ENCODE peak calls at places on chromosomes 2 and 18, in ten cellular contexts. One of them, this sample, is unnamed. For H3K4me1 and H3K36me3, the result is how much of the 10 kb centered on the place peaks cover.

GRCh38 chr2:68251855-68252406 is 401 bp downstream of the PPP3R1 start:
- DNase-seq in left ventricle myocardium inferior: peak
- DNase-seq in heart right ventricle: peak
- DNase-seq in naive thymus-derived CD4-positive, alpha-beta T cell: peak
- DNase-seq in mesenchymal stem cell: no peak
- DNase-seq in Peyer's patch: peak
- DNase-seq in mesendoderm: peak
- DNase-seq in stomach: peak
- DNase-seq in cardiac muscle cell: peak
- DNase-seq in trophoblast cell: peak
- DNase-seq in this sample: peak

GRCh38 chr2:197705912-197706838 is 1.0 kb downstream of the MARS2 start:
- DNase-seq in naive thymus-derived CD4-positive, alpha-beta T cell: no peak
- DNase-seq in left ventricle myocardium inferior: peak
- DNase-seq in mesendoderm: peak
- DNase-seq in cardiac muscle cell: no peak
- DNase-seq in heart right ventricle: peak
- DNase-seq in trophoblast cell: peak
- DNase-seq in mesenchymal stem cell: peak
- DNase-seq in stomach: no peak
- DNase-seq in Peyer's patch: peak
- DNase-seq in this sample: peak

GRCh38 chr18:25230658-25231326 is 121.2 kb downstream of the ZNF521 start:
- DNase-seq in cardiac muscle cell: peak
- DNase-seq in stomach: peak
- DNase-seq in naive thymus-derived CD4-positive, alpha-beta T cell: no peak
- DNase-seq in left ventricle myocardium inferior: peak
- DNase-seq in trophoblast cell: peak
- DNase-seq in mesenchymal stem cell: peak
- DNase-seq in mesendoderm: no peak
- DNase-seq in Peyer's patch: no peak
- DNase-seq in heart right ventricle: peak
- DNase-seq in this sample: peak

GRCh38 chr2:106960633-106961205 is 74.8 kb upstream of the ST6GAL2 start:
- DNase-seq in heart right ventricle: no peak
- DNase-seq in stomach: no peak
- DNase-seq in Peyer's patch: no peak
- DNase-seq in cardiac muscle cell: no peak
- DNase-seq in trophoblast cell: no peak
- DNase-seq in mesendoderm: peak
- DNase-seq in naive thymus-derived CD4-positive, alpha-beta T cell: no peak
- DNase-seq in mesenchymal stem cell: peak
- DNase-seq in left ventricle myocardium inferior: no peak
- DNase-seq in this sample: no peak

GRCh38 chr18:78238404-78239089 is 741.1 kb upstream of the SALL3 start:
- DNase-seq in cardiac muscle cell: no peak
- DNase-seq in naive thymus-derived CD4-positive, alpha-beta T cell: no peak
- DNase-seq in mesenchymal stem cell: no peak
- DNase-seq in heart right ventricle: no peak
- DNase-seq in left ventricle myocardium inferior: no peak
- DNase-seq in stomach: no peak
- DNase-seq in Peyer's patch: no peak
- DNase-seq in mesendoderm: peak
- DNase-seq in trophoblast cell: no peak
- DNase-seq in this sample: no peak

GRCh38 chr2:231260442-231260841 is 62.0 kb downstream of the ARMC9 start:
- DNase-seq in stomach: no peak
- DNase-seq in naive thymus-derived CD4-positive, alpha-beta T cell: no peak
- DNase-seq in mesenchymal stem cell: peak
- DNase-seq in heart right ventricle: no peak
- DNase-seq in left ventricle myocardium inferior: no peak
- DNase-seq in mesendoderm: peak
- DNase-seq in cardiac muscle cell: peak
- DNase-seq in Peyer's patch: no peak
- DNase-seq in trophoblast cell: no peak
- DNase-seq in this sample: no peak

GRCh38 chr18:49400398-49401072 is 59.9 kb downstream of the DYM start:
- DNase-seq in heart right ventricle: no peak
- DNase-seq in mesenchymal stem cell: peak
- DNase-seq in Peyer's patch: no peak
- DNase-seq in left ventricle myocardium inferior: no peak
- DNase-seq in naive thymus-derived CD4-positive, alpha-beta T cell: no peak
- DNase-seq in cardiac muscle cell: no peak
- DNase-seq in mesendoderm: no peak
- DNase-seq in trophoblast cell: no peak
- DNase-seq in stomach: no peak
- DNase-seq in this sample: no peak

GRCh38 chr2:129914538-129915302 is 64.7 kb upstream of the RAB6C start:
- DNase-seq in heart right ventricle: no peak
- DNase-seq in naive thymus-derived CD4-positive, alpha-beta T cell: no peak
- DNase-seq in left ventricle myocardium inferior: no peak
- DNase-seq in stomach: peak
- DNase-seq in Peyer's patch: no peak
- DNase-seq in trophoblast cell: no peak
- DNase-seq in mesenchymal stem cell: no peak
- DNase-seq in cardiac muscle cell: no peak
- DNase-seq in mesendoderm: no peak
- DNase-seq in this sample: no peak

GRCh38 chr2:12081481-12082210 is 335.2 kb downstream of the LPIN1 start:
- DNase-seq in heart right ventricle: no peak
- DNase-seq in cardiac muscle cell: no peak
- DNase-seq in trophoblast cell: peak
- DNase-seq in left ventricle myocardium inferior: no peak
- DNase-seq in mesendoderm: no peak
- DNase-seq in stomach: no peak
- DNase-seq in mesenchymal stem cell: no peak
- DNase-seq in Peyer's patch: no peak
- DNase-seq in naive thymus-derived CD4-positive, alpha-beta T cell: peak
- DNase-seq in this sample: no peak

GRCh38 chr2:163731735-163732134 is 4.1 kb downstream of the FIGN start:
- DNase-seq in heart right ventricle: no peak
- DNase-seq in Peyer's patch: no peak
- DNase-seq in naive thymus-derived CD4-positive, alpha-beta T cell: no peak
- DNase-seq in stomach: no peak
- DNase-seq in left ventricle myocardium inferior: no peak
- DNase-seq in mesenchymal stem cell: peak
- DNase-seq in mesendoderm: no peak
- DNase-seq in cardiac muscle cell: no peak
- DNase-seq in trophoblast cell: no peak
- DNase-seq in this sample: no peak

GRCh38 chr2:69797836-69798465 is 31.5 kb upstream of the GMCL1 start:
- DNase-seq in mesenchymal stem cell: peak
- DNase-seq in mesendoderm: peak
- DNase-seq in cardiac muscle cell: no peak
- DNase-seq in left ventricle myocardium inferior: no peak
- DNase-seq in heart right ventricle: no peak
- DNase-seq in trophoblast cell: peak
- DNase-seq in Peyer's patch: no peak
- DNase-seq in stomach: no peak
- DNase-seq in naive thymus-derived CD4-positive, alpha-beta T cell: no peak
- DNase-seq in this sample: no peak

GRCh38 chr2:212893216-212893615 is 258.2 kb downstream of the IKZF2 start:
- DNase-seq in trophoblast cell: no peak
- DNase-seq in left ventricle myocardium inferior: no peak
- DNase-seq in mesendoderm: no peak
- DNase-seq in Peyer's patch: no peak
- DNase-seq in stomach: no peak
- DNase-seq in cardiac muscle cell: no peak
- DNase-seq in mesenchymal stem cell: no peak
- DNase-seq in naive thymus-derived CD4-positive, alpha-beta T cell: no peak
- DNase-seq in heart right ventricle: no peak
- DNase-seq in this sample: no peak

GRCh38 chr2:65349863-65350262 is 82.5 kb downstream of the SPRED2 start:
- DNase-seq in mesenchymal stem cell: peak
- DNase-seq in left ventricle myocardium inferior: peak
- DNase-seq in mesendoderm: no peak
- DNase-seq in cardiac muscle cell: peak
- DNase-seq in stomach: peak
- DNase-seq in trophoblast cell: no peak
- DNase-seq in Peyer's patch: no peak
- DNase-seq in naive thymus-derived CD4-positive, alpha-beta T cell: no peak
- DNase-seq in heart right ventricle: peak
- DNase-seq in this sample: no peak

GRCh38 chr2:234218261-234219180 is 168.0 kb downstream of the SPP2 start:
- DNase-seq in mesendoderm: no peak
- DNase-seq in mesenchymal stem cell: peak
- DNase-seq in heart right ventricle: no peak
- DNase-seq in naive thymus-derived CD4-positive, alpha-beta T cell: peak
- DNase-seq in trophoblast cell: no peak
- DNase-seq in left ventricle myocardium inferior: no peak
- DNase-seq in Peyer's patch: no peak
- DNase-seq in cardiac muscle cell: peak
- DNase-seq in stomach: no peak
- DNase-seq in this sample: no peak

GRCh38 chr2:216858312-216858711 is 1.6 kb downstream of the TNP1 start:
- DNase-seq in mesendoderm: no peak
- DNase-seq in heart right ventricle: no peak
- DNase-seq in left ventricle myocardium inferior: no peak
- DNase-seq in trophoblast cell: no peak
- DNase-seq in naive thymus-derived CD4-positive, alpha-beta T cell: no peak
- DNase-seq in mesenchymal stem cell: peak
- DNase-seq in Peyer's patch: no peak
- DNase-seq in cardiac muscle cell: no peak
- DNase-seq in stomach: no peak
- DNase-seq in this sample: no peak

GRCh38 chr2:162732946-162733698 is 105.4 kb downstream of the KCNH7 start:
- DNase-seq in left ventricle myocardium inferior: no peak
- DNase-seq in cardiac muscle cell: no peak
- DNase-seq in trophoblast cell: peak
- DNase-seq in heart right ventricle: no peak
- DNase-seq in Peyer's patch: no peak
- DNase-seq in mesenchymal stem cell: no peak
- DNase-seq in stomach: peak
- DNase-seq in mesendoderm: peak
- DNase-seq in naive thymus-derived CD4-positive, alpha-beta T cell: no peak
- DNase-seq in this sample: no peak

GRCh38 chr2:100706249-100706648 is 113.7 kb upstream of the NPAS2 start:
- DNase-seq in trophoblast cell: no peak
- DNase-seq in naive thymus-derived CD4-positive, alpha-beta T cell: no peak
- DNase-seq in left ventricle myocardium inferior: no peak
- DNase-seq in Peyer's patch: no peak
- DNase-seq in mesenchymal stem cell: no peak
- DNase-seq in heart right ventricle: no peak
- DNase-seq in mesendoderm: no peak
- DNase-seq in cardiac muscle cell: no peak
- DNase-seq in stomach: no peak
- DNase-seq in this sample: no peak

GRCh38 chr2:28257182-28257581 is 135.5 kb upstream of the FOSL2 start:
- DNase-seq in heart right ventricle: no peak
- DNase-seq in mesendoderm: no peak
- DNase-seq in stomach: no peak
- DNase-seq in mesenchymal stem cell: no peak
- DNase-seq in Peyer's patch: no peak
- DNase-seq in naive thymus-derived CD4-positive, alpha-beta T cell: no peak
- DNase-seq in left ventricle myocardium inferior: no peak
- DNase-seq in cardiac muscle cell: no peak
- DNase-seq in trophoblast cell: no peak
- DNase-seq in this sample: no peak

GRCh38 chr2:188315750-188316149 is 24.1 kb downstream of the GULP1 start:
- DNase-seq in heart right ventricle: no peak
- DNase-seq in mesendoderm: no peak
- DNase-seq in trophoblast cell: no peak
- DNase-seq in left ventricle myocardium inferior: no peak
- DNase-seq in Peyer's patch: no peak
- DNase-seq in mesenchymal stem cell: no peak
- DNase-seq in naive thymus-derived CD4-positive, alpha-beta T cell: no peak
- DNase-seq in stomach: no peak
- DNase-seq in cardiac muscle cell: no peak
- DNase-seq in this sample: no peak

DNA sequence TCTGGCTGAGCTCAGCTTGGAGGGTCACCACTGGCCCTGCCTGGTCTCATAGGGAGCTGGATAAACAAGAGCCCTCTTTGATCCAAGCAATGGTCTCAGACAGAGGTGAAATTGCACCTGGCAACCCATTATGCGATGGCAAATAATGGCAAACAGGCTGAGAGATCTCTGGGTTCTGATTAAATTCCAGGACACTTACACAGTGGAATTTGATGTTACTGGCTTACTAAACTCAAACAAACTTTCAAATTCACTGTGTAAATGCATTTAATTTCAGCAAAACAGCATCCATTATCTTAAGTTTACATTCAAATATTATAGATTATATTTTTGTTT is 19.5 kb upstream of the STAT4 start:
- DNase-seq in mesendoderm: peak
- DNase-seq in left ventricle myocardium inferior: no peak
- DNase-seq in stomach: no peak
- DNase-seq in mesenchymal stem cell: no peak
- DNase-seq in naive thymus-derived CD4-positive, alpha-beta T cell: no peak
- DNase-seq in cardiac muscle cell: no peak
- DNase-seq in Peyer's patch: no peak
- DNase-seq in trophoblast cell: peak
- DNase-seq in heart right ventricle: no peak
- DNase-seq in this sample: no peak
- H3K4me1 ChIP-seq in mesendoderm: under half
- H3K4me1 ChIP-seq in left ventricle myocardium inferior: under half
- H3K4me1 ChIP-seq in stomach: under half
- H3K4me1 ChIP-seq in mesenchymal stem cell: under half
- H3K4me1 ChIP-seq in naive thymus-derived CD4-positive, alpha-beta T cell: under half
- H3K4me1 ChIP-seq in cardiac muscle cell: under half
- H3K4me1 ChIP-seq in Peyer's patch: under half
- H3K4me1 ChIP-seq in trophoblast cell: under half
- H3K4me1 ChIP-seq in heart right ventricle: under half
- H3K4me1 ChIP-seq in this sample: under half

GRCh38 chr2:47002480-47003381 is 87.1 kb upstream of the MCFD2 start:
- DNase-seq in left ventricle myocardium inferior: peak
- DNase-seq in heart right ventricle: peak
- DNase-seq in trophoblast cell: peak
- DNase-seq in Peyer's patch: no peak
- DNase-seq in mesenchymal stem cell: peak
- DNase-seq in mesendoderm: peak
- DNase-seq in naive thymus-derived CD4-positive, alpha-beta T cell: no peak
- DNase-seq in cardiac muscle cell: peak
- DNase-seq in stomach: no peak
- DNase-seq in this sample: no peak
- H3K36me3 ChIP-seq in left ventricle myocardium inferior: under half
- H3K36me3 ChIP-seq in heart right ventricle: under half
- H3K36me3 ChIP-seq in trophoblast cell: under half
- H3K36me3 ChIP-seq in Peyer's patch: under half
- H3K36me3 ChIP-seq in mesenchymal stem cell: half or more
- H3K36me3 ChIP-seq in mesendoderm: under half
- H3K36me3 ChIP-seq in naive thymus-derived CD4-positive, alpha-beta T cell: under half
- H3K36me3 ChIP-seq in cardiac muscle cell: under half
- H3K36me3 ChIP-seq in stomach: under half
- H3K36me3 ChIP-seq in this sample: under half

GRCh38 chr2:61885896-61886603 is 2.4 kb downstream of the CCT4 start:
- DNase-seq in stomach: no peak
- DNase-seq in mesendoderm: no peak
- DNase-seq in Peyer's patch: no peak
- DNase-seq in cardiac muscle cell: no peak
- DNase-seq in heart right ventricle: no peak
- DNase-seq in trophoblast cell: no peak
- DNase-seq in mesenchymal stem cell: no peak
- DNase-seq in left ventricle myocardium inferior: no peak
- DNase-seq in naive thymus-derived CD4-positive, alpha-beta T cell: no peak
- DNase-seq in this sample: no peak
- H3K4me3 ChIP-seq in stomach: no peak
- H3K4me3 ChIP-seq in mesendoderm: no peak
- H3K4me3 ChIP-seq in Peyer's patch: no peak
- H3K4me3 ChIP-seq in cardiac muscle cell: peak
- H3K4me3 ChIP-seq in heart right ventricle: no peak
- H3K4me3 ChIP-seq in trophoblast cell: no peak
- H3K4me3 ChIP-seq in mesenchymal stem cell: no peak
- H3K4me3 ChIP-seq in left ventricle myocardium inferior: peak
- H3K4me3 ChIP-seq in naive thymus-derived CD4-positive, alpha-beta T cell: no peak
- H3K4me3 ChIP-seq in this sample: no peak

GRCh38 chr2:85727798-85728197 is 26.0 kb upstream of the ATOH8 start:
- DNase-seq in trophoblast cell: no peak
- DNase-seq in naive thymus-derived CD4-positive, alpha-beta T cell: no peak
- DNase-seq in cardiac muscle cell: no peak
- DNase-seq in heart right ventricle: peak
- DNase-seq in mesendoderm: no peak
- DNase-seq in mesenchymal stem cell: no peak
- DNase-seq in left ventricle myocardium inferior: no peak
- DNase-seq in Peyer's patch: no peak
- DNase-seq in stomach: no peak
- DNase-seq in this sample: no peak
- H3K4me1 ChIP-seq in trophoblast cell: under half
- H3K4me1 ChIP-seq in naive thymus-derived CD4-positive, alpha-beta T cell: under half
- H3K4me1 ChIP-seq in cardiac muscle cell: under half
- H3K4me1 ChIP-seq in heart right ventricle: under half
- H3K4me1 ChIP-seq in mesendoderm: under half
- H3K4me1 ChIP-seq in mesenchymal stem cell: under half
- H3K4me1 ChIP-seq in left ventricle myocardium inferior: under half
- H3K4me1 ChIP-seq in Peyer's patch: under half
- H3K4me1 ChIP-seq in stomach: under half
- H3K4me1 ChIP-seq in this sample: under half

This sample was measured in lung.